ENCODE peak calls at places on chromosomes 2 and 18, in six cellular contexts. One of them, this sample, is unnamed.

GRCh38 chr2:170715062-170715931 is at the start of gene SP5:
- DNase-seq in neuronal stem cell: peak
- DNase-seq in mammary epithelial cell: no peak
- DNase-seq in SK-N-SH: peak
- DNase-seq in astrocyte: peak
- DNase-seq in PC-9: peak
- DNase-seq in this sample: peak

GRCh38 chr2:110105183-110105582 is 10.4 kb downstream of the MALL start:
- DNase-seq in astrocyte: no peak
- DNase-seq in neuronal stem cell: no peak
- DNase-seq in SK-N-SH: no peak
- DNase-seq in PC-9: no peak
- DNase-seq in mammary epithelial cell: no peak
- DNase-seq in this sample: no peak

GRCh38 chr2:62293490-62294212 is 97.7 kb downstream of the B3GNT2 start:
- DNase-seq in mammary epithelial cell: peak
- DNase-seq in astrocyte: peak
- DNase-seq in neuronal stem cell: peak
- DNase-seq in PC-9: peak
- DNase-seq in SK-N-SH: peak
- DNase-seq in this sample: peak

GRCh38 chr2:11117776-11118175 is 37.5 kb upstream of the SLC66A3 start:
- DNase-seq in SK-N-SH: no peak
- DNase-seq in astrocyte: no peak
- DNase-seq in neuronal stem cell: no peak
- DNase-seq in mammary epithelial cell: no peak
- DNase-seq in PC-9: no peak
- DNase-seq in this sample: no peak

GRCh38 chr18:23835506-23835905 is 146.3 kb downstream of the LAMA3 start:
- DNase-seq in mammary epithelial cell: no peak
- DNase-seq in PC-9: no peak
- DNase-seq in astrocyte: no peak
- DNase-seq in SK-N-SH: no peak
- DNase-seq in neuronal stem cell: no peak
- DNase-seq in this sample: no peak

GRCh38 chr18:62784966-62785413 is 69.6 kb downstream of the PHLPP1 start:
- DNase-seq in astrocyte: peak
- DNase-seq in PC-9: no peak
- DNase-seq in mammary epithelial cell: no peak
- DNase-seq in SK-N-SH: no peak
- DNase-seq in neuronal stem cell: no peak
- DNase-seq in this sample: no peak

GRCh38 chr18:2846241-2846637 is 567 bp upstream of the EMILIN2 start:
- DNase-seq in SK-N-SH: no peak
- DNase-seq in mammary epithelial cell: no peak
- DNase-seq in neuronal stem cell: peak
- DNase-seq in astrocyte: no peak
- DNase-seq in PC-9: no peak
- DNase-seq in this sample: no peak

GRCh38 chr18:52312321-52312720 is 27.7 kb upstream of the DCC start:
- DNase-seq in SK-N-SH: no peak
- DNase-seq in PC-9: peak
- DNase-seq in mammary epithelial cell: peak
- DNase-seq in astrocyte: peak
- DNase-seq in neuronal stem cell: no peak
- DNase-seq in this sample: no peak

GRCh38 chr2:133791191-133791590 is 222.9 kb upstream of the NCKAP5 start:
- DNase-seq in SK-N-SH: no peak
- DNase-seq in PC-9: no peak
- DNase-seq in astrocyte: peak
- DNase-seq in mammary epithelial cell: no peak
- DNase-seq in neuronal stem cell: no peak
- DNase-seq in this sample: no peak

GRCh38 chr2:197889041-197889440 is 84.6 kb downstream of the PLCL1 start:
- DNase-seq in PC-9: no peak
- DNase-seq in neuronal stem cell: no peak
- DNase-seq in SK-N-SH: no peak
- DNase-seq in mammary epithelial cell: peak
- DNase-seq in astrocyte: peak
- DNase-seq in this sample: no peak

GRCh38 chr2:205424326-205424725 is 258.0 kb upstream of the NRP2 start:
- DNase-seq in mammary epithelial cell: no peak
- DNase-seq in astrocyte: no peak
- DNase-seq in neuronal stem cell: no peak
- DNase-seq in SK-N-SH: no peak
- DNase-seq in PC-9: no peak
- DNase-seq in this sample: no peak

GRCh38 chr18:21444465-21445023 is 156.0 kb downstream of the ESCO1 start:
- DNase-seq in SK-N-SH: peak
- DNase-seq in PC-9: peak
- DNase-seq in astrocyte: peak
- DNase-seq in mammary epithelial cell: peak
- DNase-seq in neuronal stem cell: peak
- DNase-seq in this sample: peak

GRCh38 chr2:46268196-46268595 is 29.0 kb upstream of the EPAS1 start:
- DNase-seq in PC-9: no peak
- DNase-seq in SK-N-SH: no peak
- DNase-seq in astrocyte: peak
- DNase-seq in neuronal stem cell: no peak
- DNase-seq in mammary epithelial cell: no peak
- DNase-seq in this sample: no peak

GRCh38 chr18:63107171-63107850 is 212.3 kb downstream of the BCL2 start:
- DNase-seq in neuronal stem cell: no peak
- DNase-seq in astrocyte: no peak
- DNase-seq in SK-N-SH: no peak
- DNase-seq in PC-9: no peak
- DNase-seq in mammary epithelial cell: no peak
- DNase-seq in this sample: no peak

GRCh38 chr2:128388414-128389032 is 69.9 kb upstream of the HS6ST1 start:
- DNase-seq in neuronal stem cell: no peak
- DNase-seq in mammary epithelial cell: no peak
- DNase-seq in SK-N-SH: no peak
- DNase-seq in PC-9: peak
- DNase-seq in astrocyte: no peak
- DNase-seq in this sample: peak

GRCh38 chr18:48072428-48073204 is 142.2 kb upstream of the SMAD2 start:
- DNase-seq in mammary epithelial cell: peak
- DNase-seq in neuronal stem cell: no peak
- DNase-seq in PC-9: no peak
- DNase-seq in astrocyte: no peak
- DNase-seq in SK-N-SH: peak
- DNase-seq in this sample: no peak

DNA sequence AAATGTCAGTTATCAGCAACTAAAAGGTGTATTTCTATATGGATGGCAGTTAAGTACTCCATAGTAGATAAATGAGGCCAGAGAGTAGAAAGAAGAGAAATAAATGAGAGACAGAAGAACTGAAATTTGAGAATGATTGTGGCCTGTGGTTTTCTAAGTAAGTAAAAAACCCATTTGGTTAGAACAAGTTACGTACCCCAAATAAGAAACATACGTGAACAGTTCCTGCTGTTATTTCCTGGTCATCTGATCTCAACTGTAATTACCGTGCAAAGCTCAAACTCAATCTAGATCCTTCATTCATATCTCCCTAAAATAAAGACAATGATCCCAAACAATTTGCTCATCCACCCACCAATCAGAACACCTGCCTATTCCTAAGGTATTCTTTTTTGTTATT is 181.3 kb downstream of the PID1 start:
- DNase-seq in neuronal stem cell: no peak
- DNase-seq in astrocyte: peak
- DNase-seq in mammary epithelial cell: no peak
- DNase-seq in SK-N-SH: no peak
- DNase-seq in PC-9: no peak
- DNase-seq in this sample: no peak
- H2AFZ ChIP-seq in neuronal stem cell: no peak
- H2AFZ ChIP-seq in astrocyte: no peak
- H2AFZ ChIP-seq in mammary epithelial cell: no peak
- H2AFZ ChIP-seq in SK-N-SH: no peak
- H2AFZ ChIP-seq in PC-9: no peak
- H2AFZ ChIP-seq in this sample: no peak

GRCh38 chr18:13576598-13576997 is 149.8 kb downstream of the FAM210A start:
- DNase-seq in astrocyte: no peak
- DNase-seq in neuronal stem cell: no peak
- DNase-seq in PC-9: no peak
- DNase-seq in SK-N-SH: no peak
- DNase-seq in mammary epithelial cell: no peak
- DNase-seq in this sample: no peak
- H3K27ac ChIP-seq in astrocyte: no peak
- H3K27ac ChIP-seq in neuronal stem cell: no peak
- H3K27ac ChIP-seq in PC-9: no peak
- H3K27ac ChIP-seq in SK-N-SH: no peak
- H3K27ac ChIP-seq in mammary epithelial cell: no peak
- H3K27ac ChIP-seq in this sample: no peak

GRCh38 chr2:234286956-234287355 is 209.9 kb downstream of the ARL4C start:
- DNase-seq in astrocyte: peak
- DNase-seq in neuronal stem cell: no peak
- DNase-seq in mammary epithelial cell: no peak
- DNase-seq in SK-N-SH: no peak
- DNase-seq in PC-9: no peak
- DNase-seq in this sample: no peak
- H2AFZ ChIP-seq in astrocyte: no peak
- H2AFZ ChIP-seq in neuronal stem cell: no peak
- H2AFZ ChIP-seq in mammary epithelial cell: no peak
- H2AFZ ChIP-seq in SK-N-SH: no peak
- H2AFZ ChIP-seq in PC-9: no peak
- H2AFZ ChIP-seq in this sample: no peak

GRCh38 chr2:141529674-141530073 is 601.1 kb downstream of the LRP1B start:
- DNase-seq in astrocyte: no peak
- DNase-seq in mammary epithelial cell: no peak
- DNase-seq in PC-9: no peak
- DNase-seq in SK-N-SH: no peak
- DNase-seq in neuronal stem cell: no peak
- DNase-seq in this sample: no peak

GRCh38 chr2:141528990-141529389 is 601.8 kb downstream of the LRP1B start:
- DNase-seq in mammary epithelial cell: no peak
- DNase-seq in PC-9: no peak
- DNase-seq in SK-N-SH: no peak
- DNase-seq in neuronal stem cell: no peak
- DNase-seq in astrocyte: no peak
- DNase-seq in this sample: no peak

DNA sequence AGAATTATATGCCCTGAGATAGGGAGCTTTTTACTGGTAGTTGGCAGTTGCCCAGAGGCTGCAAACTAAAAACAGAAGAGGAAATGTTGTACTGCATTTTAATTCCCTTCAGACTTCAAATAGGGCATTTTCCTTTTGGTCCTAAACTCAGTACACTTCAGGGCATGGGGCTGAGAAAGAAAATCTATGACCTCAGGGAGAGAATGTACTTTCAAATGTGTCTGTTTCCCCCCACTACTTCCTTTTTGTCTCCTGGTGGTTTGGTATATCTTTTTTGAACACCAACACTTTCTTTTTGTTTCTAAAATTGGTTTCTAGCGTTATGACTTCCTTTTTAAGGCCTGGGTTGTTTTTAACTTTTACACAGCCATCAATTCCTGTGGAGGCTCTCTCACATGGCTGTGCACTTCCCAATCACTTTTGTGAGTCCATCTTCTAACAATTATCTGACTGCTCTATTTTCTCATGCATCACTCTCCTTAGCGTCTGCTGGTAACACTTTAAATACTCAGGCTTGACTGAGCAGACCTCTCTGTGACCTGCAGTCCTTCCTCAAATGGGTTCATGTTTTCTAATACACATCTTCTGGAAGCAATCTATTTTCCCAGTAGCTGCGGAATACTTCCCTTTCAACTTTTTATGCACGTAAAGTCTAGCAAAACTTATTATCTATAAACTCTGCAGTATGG is 596.0 kb downstream of the LRP1B start:
- DNase-seq in astrocyte: no peak
- DNase-seq in neuronal stem cell: no peak
- DNase-seq in PC-9: no peak
- DNase-seq in mammary epithelial cell: no peak
- DNase-seq in SK-N-SH: no peak
- DNase-seq in this sample: no peak
- H3K27ac ChIP-seq in astrocyte: no peak
- H3K27ac ChIP-seq in neuronal stem cell: no peak
- H3K27ac ChIP-seq in PC-9: no peak
- H3K27ac ChIP-seq in mammary epithelial cell: no peak
- H3K27ac ChIP-seq in SK-N-SH: no peak
- H3K27ac ChIP-seq in this sample: no peak